ENCODE peak calls at places on chromosomes 3 and 15, in five cellular contexts. One of them, this sample, is unnamed.
A peak's percentile ranks its signal among the peaks of the same experiment; 100 is the strongest.

GRCh38 chr3:36729204-36730056 is 34.9 kb downstream of the DCLK3 start:
- DNase-seq in RWPE1: peak; percentile 30
- DNase-seq in lung: no peak
- DNase-seq in activated CD8-positive, alpha-beta T cell treated with anti-CD3 and anti-CD28 coated beads for 36 hours: no peak
- DNase-seq in cardiac muscle cell: peak; percentile 48
- DNase-seq in this sample: peak; percentile 41

GRCh38 chr3:188421151-188421821 is 267.3 kb downstream of the LPP start:
- DNase-seq in RWPE1: peak; percentile 7
- DNase-seq in activated CD8-positive, alpha-beta T cell treated with anti-CD3 and anti-CD28 coated beads for 36 hours: no peak
- DNase-seq in cardiac muscle cell: no peak
- DNase-seq in lung: no peak
- DNase-seq in this sample: no peak

GRCh38 chr15:72203507-72203837 is 5.9 kb upstream of the GRAMD2A start:
- DNase-seq in lung: no peak
- DNase-seq in cardiac muscle cell: no peak
- DNase-seq in activated CD8-positive, alpha-beta T cell treated with anti-CD3 and anti-CD28 coated beads for 36 hours: no peak
- DNase-seq in RWPE1: peak; percentile 98
- DNase-seq in this sample: no peak

GRCh38 chr3:17469954-17470353 is 272.5 kb downstream of the TBC1D5 start:
- DNase-seq in lung: no peak
- DNase-seq in activated CD8-positive, alpha-beta T cell treated with anti-CD3 and anti-CD28 coated beads for 36 hours: no peak
- DNase-seq in RWPE1: no peak
- DNase-seq in cardiac muscle cell: no peak
- DNase-seq in this sample: no peak

GRCh38 chr3:87082806-87083440 is 92.0 kb upstream of the VGLL3 start:
- DNase-seq in lung: no peak
- DNase-seq in activated CD8-positive, alpha-beta T cell treated with anti-CD3 and anti-CD28 coated beads for 36 hours: no peak
- DNase-seq in RWPE1: peak; percentile 28
- DNase-seq in cardiac muscle cell: peak; percentile 67
- DNase-seq in this sample: peak; percentile 40

GRCh38 chr3:13636874-13637273 is 87.9 kb downstream of the FBLN2 start:
- DNase-seq in cardiac muscle cell: peak; percentile 75
- DNase-seq in RWPE1: no peak
- DNase-seq in activated CD8-positive, alpha-beta T cell treated with anti-CD3 and anti-CD28 coated beads for 36 hours: no peak
- DNase-seq in lung: no peak
- DNase-seq in this sample: no peak

GRCh38 chr15:81030368-81030739 is 29.6 kb downstream of the TLNRD1 start:
- DNase-seq in activated CD8-positive, alpha-beta T cell treated with anti-CD3 and anti-CD28 coated beads for 36 hours: no peak
- DNase-seq in lung: no peak
- DNase-seq in cardiac muscle cell: no peak
- DNase-seq in RWPE1: no peak
- DNase-seq in this sample: no peak

GRCh38 chr3:167602041-167602440 is 51.7 kb downstream of the WDR49 start:
- DNase-seq in activated CD8-positive, alpha-beta T cell treated with anti-CD3 and anti-CD28 coated beads for 36 hours: no peak
- DNase-seq in cardiac muscle cell: no peak
- DNase-seq in RWPE1: no peak
- DNase-seq in lung: no peak
- DNase-seq in this sample: no peak

GRCh38 chr3:12180218-12180617 is 21.5 kb upstream of the TIMP4 start:
- DNase-seq in cardiac muscle cell: no peak
- DNase-seq in activated CD8-positive, alpha-beta T cell treated with anti-CD3 and anti-CD28 coated beads for 36 hours: no peak
- DNase-seq in lung: peak; percentile 83
- DNase-seq in RWPE1: no peak
- DNase-seq in this sample: no peak

GRCh38 chr3:168336276-168336675 is 240.6 kb upstream of the GOLIM4 start:
- DNase-seq in lung: no peak
- DNase-seq in RWPE1: no peak
- DNase-seq in activated CD8-positive, alpha-beta T cell treated with anti-CD3 and anti-CD28 coated beads for 36 hours: no peak
- DNase-seq in cardiac muscle cell: peak; percentile 50
- DNase-seq in this sample: no peak

GRCh38 chr3:151859125-151859741 is 14.2 kb upstream of the SUCNR1 start:
- DNase-seq in RWPE1: no peak
- DNase-seq in cardiac muscle cell: no peak
- DNase-seq in lung: no peak
- DNase-seq in activated CD8-positive, alpha-beta T cell treated with anti-CD3 and anti-CD28 coated beads for 36 hours: no peak
- DNase-seq in this sample: no peak

GRCh38 chr3:101128786-101129185 is 135.6 kb upstream of the ABI3BP start:
- DNase-seq in RWPE1: peak; percentile 48
- DNase-seq in lung: no peak
- DNase-seq in activated CD8-positive, alpha-beta T cell treated with anti-CD3 and anti-CD28 coated beads for 36 hours: no peak
- DNase-seq in cardiac muscle cell: no peak
- DNase-seq in this sample: no peak

GRCh38 chr3:101127991-101128390 is 134.8 kb upstream of the ABI3BP start:
- DNase-seq in activated CD8-positive, alpha-beta T cell treated with anti-CD3 and anti-CD28 coated beads for 36 hours: no peak
- DNase-seq in lung: no peak
- DNase-seq in cardiac muscle cell: no peak
- DNase-seq in RWPE1: no peak
- DNase-seq in this sample: no peak

GRCh38 chr3:101134331-101134730 is 141.1 kb upstream of the ABI3BP start:
- DNase-seq in activated CD8-positive, alpha-beta T cell treated with anti-CD3 and anti-CD28 coated beads for 36 hours: no peak
- DNase-seq in RWPE1: no peak
- DNase-seq in cardiac muscle cell: no peak
- DNase-seq in lung: no peak
- DNase-seq in this sample: no peak

GRCh38 chr3:101133638-101134037 is 140.4 kb upstream of the ABI3BP start:
- DNase-seq in RWPE1: no peak
- DNase-seq in activated CD8-positive, alpha-beta T cell treated with anti-CD3 and anti-CD28 coated beads for 36 hours: no peak
- DNase-seq in cardiac muscle cell: no peak
- DNase-seq in lung: no peak
- DNase-seq in this sample: no peak

DNA sequence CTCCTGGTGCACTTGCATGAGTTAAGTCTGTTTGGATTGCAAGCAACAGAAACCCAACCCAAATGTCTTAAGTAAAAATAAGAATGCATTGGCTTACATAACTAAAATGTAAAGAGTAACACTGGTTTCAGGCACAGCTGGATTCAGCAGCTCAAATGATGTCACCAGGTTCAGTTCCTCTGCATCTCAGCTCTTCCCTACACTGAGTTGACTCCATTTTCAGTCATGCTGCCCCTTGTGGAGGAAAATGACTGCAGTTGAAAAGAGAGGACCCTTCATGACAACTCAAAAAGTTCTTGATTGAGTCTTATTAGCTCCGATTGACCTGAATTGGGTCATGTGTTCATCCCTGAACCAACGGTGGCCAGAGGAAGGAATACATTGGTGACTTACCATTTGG is 138.5 kb upstream of the ABI3BP start:
- DNase-seq in RWPE1: no peak
- DNase-seq in cardiac muscle cell: no peak
- DNase-seq in activated CD8-positive, alpha-beta T cell treated with anti-CD3 and anti-CD28 coated beads for 36 hours: no peak
- DNase-seq in lung: no peak
- DNase-seq in this sample: no peak
- TF ChIP-seq CTCF in RWPE1: no peak
- TF ChIP-seq CTCF in cardiac muscle cell: no peak
- TF ChIP-seq CTCF in activated CD8-positive, alpha-beta T cell treated with anti-CD3 and anti-CD28 coated beads for 36 hours: peak; percentile 16
- TF ChIP-seq CTCF in lung: no peak
- TF ChIP-seq CTCF in this sample: no peak

GRCh38 chr3:190339130-190339529 is 16.9 kb upstream of the CLDN1 start:
- DNase-seq in cardiac muscle cell: no peak
- DNase-seq in activated CD8-positive, alpha-beta T cell treated with anti-CD3 and anti-CD28 coated beads for 36 hours: no peak
- DNase-seq in lung: no peak
- DNase-seq in RWPE1: no peak
- DNase-seq in this sample: no peak
- TF ChIP-seq CTCF in cardiac muscle cell: no peak
- TF ChIP-seq CTCF in activated CD8-positive, alpha-beta T cell treated with anti-CD3 and anti-CD28 coated beads for 36 hours: no peak
- TF ChIP-seq CTCF in lung: no peak
- TF ChIP-seq CTCF in RWPE1: no peak
- TF ChIP-seq CTCF in this sample: peak; percentile 13

GRCh38 chr15:94671845-94672524 is 440.6 kb downstream of the MCTP2 start:
- DNase-seq in RWPE1: no peak
- DNase-seq in cardiac muscle cell: peak; percentile 61
- DNase-seq in activated CD8-positive, alpha-beta T cell treated with anti-CD3 and anti-CD28 coated beads for 36 hours: no peak
- DNase-seq in lung: no peak
- DNase-seq in this sample: no peak
- TF ChIP-seq CTCF in RWPE1: no peak
- TF ChIP-seq CTCF in cardiac muscle cell: no peak
- TF ChIP-seq CTCF in activated CD8-positive, alpha-beta T cell treated with anti-CD3 and anti-CD28 coated beads for 36 hours: no peak
- TF ChIP-seq CTCF in lung: no peak
- TF ChIP-seq CTCF in this sample: no peak

DNA sequence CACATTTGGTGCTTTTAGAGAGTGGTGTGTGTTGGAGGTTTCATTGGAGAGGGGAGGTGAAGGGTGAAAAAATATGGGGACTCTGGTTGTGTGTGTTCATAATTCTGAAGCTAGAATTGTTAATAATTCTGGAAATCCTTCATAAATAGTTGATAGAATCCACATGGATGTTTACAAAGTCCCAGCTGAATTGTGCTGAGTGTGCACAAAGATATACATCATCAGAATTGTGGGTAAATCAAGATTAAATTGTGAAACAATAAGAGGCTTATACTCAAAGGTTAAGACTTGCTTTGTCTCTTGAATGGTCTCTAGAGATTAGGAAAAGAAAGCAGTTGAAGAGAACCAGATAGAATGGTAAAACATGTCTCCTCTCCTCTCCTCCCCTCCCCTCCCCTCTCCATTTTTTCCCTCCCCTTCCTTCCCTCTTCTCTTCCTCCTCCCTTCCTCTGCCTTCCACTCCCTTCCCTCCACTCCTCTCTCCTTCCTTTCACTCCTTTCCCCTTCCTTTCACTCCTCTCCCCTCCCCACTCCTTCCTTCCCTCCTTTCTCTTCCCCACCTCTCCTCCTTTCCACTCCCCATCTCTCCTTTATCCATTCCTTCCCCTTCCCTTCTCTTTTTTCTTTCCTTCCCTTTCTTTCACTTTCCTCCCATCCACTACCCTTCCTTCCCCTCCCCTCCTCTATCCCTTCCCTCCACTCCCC is 621.7 kb downstream of the AGBL1 start:
- DNase-seq in activated CD8-positive, alpha-beta T cell treated with anti-CD3 and anti-CD28 coated beads for 36 hours: no peak
- DNase-seq in RWPE1: no peak
- DNase-seq in cardiac muscle cell: no peak
- DNase-seq in lung: no peak
- DNase-seq in this sample: no peak
- TF ChIP-seq CTCF in activated CD8-positive, alpha-beta T cell treated with anti-CD3 and anti-CD28 coated beads for 36 hours: no peak
- TF ChIP-seq CTCF in RWPE1: no peak
- TF ChIP-seq CTCF in cardiac muscle cell: no peak
- TF ChIP-seq CTCF in lung: no peak
- TF ChIP-seq CTCF in this sample: no peak

GRCh38 chr3:57963811-57964346 is 44.3 kb upstream of the FLNB start:
- DNase-seq in activated CD8-positive, alpha-beta T cell treated with anti-CD3 and anti-CD28 coated beads for 36 hours: no peak
- DNase-seq in RWPE1: no peak
- DNase-seq in cardiac muscle cell: no peak
- DNase-seq in lung: no peak
- DNase-seq in this sample: no peak

GRCh38 chr3:57961177-57961827 is 46.9 kb upstream of the FLNB start:
- DNase-seq in RWPE1: no peak
- DNase-seq in lung: no peak
- DNase-seq in activated CD8-positive, alpha-beta T cell treated with anti-CD3 and anti-CD28 coated beads for 36 hours: no peak
- DNase-seq in cardiac muscle cell: no peak
- DNase-seq in this sample: no peak

GRCh38 chr3:57960174-57960505 is 48.1 kb upstream of the FLNB start:
- DNase-seq in RWPE1: no peak
- DNase-seq in lung: no peak
- DNase-seq in cardiac muscle cell: no peak
- DNase-seq in activated CD8-positive, alpha-beta T cell treated with anti-CD3 and anti-CD28 coated beads for 36 hours: no peak
- DNase-seq in this sample: no peak

GRCh38 chr3:57962448-57962834 is 45.8 kb upstream of the FLNB start:
- DNase-seq in RWPE1: no peak
- DNase-seq in activated CD8-positive, alpha-beta T cell treated with anti-CD3 and anti-CD28 coated beads for 36 hours: no peak
- DNase-seq in lung: no peak
- DNase-seq in cardiac muscle cell: no peak
- DNase-seq in this sample: no peak

DNA sequence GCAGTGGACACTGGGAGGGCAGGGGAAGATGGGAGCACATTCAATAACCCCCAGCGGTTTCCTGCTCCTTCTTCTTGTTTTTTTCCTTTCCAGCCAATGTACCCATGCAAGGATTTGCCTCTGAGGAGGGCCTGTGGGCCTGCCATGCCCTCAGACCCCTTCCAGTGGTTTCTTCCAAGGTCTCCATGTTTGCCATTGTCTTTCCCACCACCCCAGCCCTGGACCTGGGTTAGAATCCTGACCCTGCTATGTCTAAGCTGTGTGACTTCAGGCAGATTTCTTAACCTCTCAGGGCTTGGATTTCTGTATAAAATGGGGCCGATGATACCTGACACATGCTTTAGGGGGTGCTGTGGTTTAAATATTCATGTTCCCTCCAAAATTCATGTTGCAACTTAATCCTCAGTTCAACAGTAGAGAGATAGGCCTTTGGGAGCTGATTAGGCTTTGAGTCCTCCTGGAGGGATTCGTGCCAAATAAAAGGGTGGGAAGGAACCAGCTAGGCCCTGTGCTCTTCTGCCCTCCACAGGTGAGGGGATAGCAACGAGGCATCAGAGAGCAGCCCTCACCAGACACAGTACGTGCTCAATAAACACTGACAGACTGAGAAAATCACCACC is 46.3 kb upstream of the FLNB start:
- DNase-seq in cardiac muscle cell: no peak
- DNase-seq in RWPE1: no peak
- DNase-seq in lung: no peak
- DNase-seq in activated CD8-positive, alpha-beta T cell treated with anti-CD3 and anti-CD28 coated beads for 36 hours: no peak
- DNase-seq in this sample: no peak
- TF ChIP-seq CTCF in cardiac muscle cell: peak; percentile 51
- TF ChIP-seq CTCF in RWPE1: no peak
- TF ChIP-seq CTCF in lung: no peak
- TF ChIP-seq CTCF in activated CD8-positive, alpha-beta T cell treated with anti-CD3 and anti-CD28 coated beads for 36 hours: peak; percentile 44
- TF ChIP-seq CTCF in this sample: no peak

GRCh38 chr15:37618368-37618767 is 316.1 kb upstream of the TMCO5A start:
- DNase-seq in activated CD8-positive, alpha-beta T cell treated with anti-CD3 and anti-CD28 coated beads for 36 hours: no peak
- DNase-seq in lung: no peak
- DNase-seq in RWPE1: no peak
- DNase-seq in cardiac muscle cell: no peak
- DNase-seq in this sample: no peak
- TF ChIP-seq CTCF in activated CD8-positive, alpha-beta T cell treated with anti-CD3 and anti-CD28 coated beads for 36 hours: no peak
- TF ChIP-seq CTCF in lung: no peak
- TF ChIP-seq CTCF in RWPE1: no peak
- TF ChIP-seq CTCF in cardiac muscle cell: no peak
- TF ChIP-seq CTCF in this sample: no peak

GRCh38 chr15:95594496-95594895 is 736.0 kb upstream of the NR2F2 start:
- DNase-seq in activated CD8-positive, alpha-beta T cell treated with anti-CD3 and anti-CD28 coated beads for 36 hours: no peak
- DNase-seq in RWPE1: no peak
- DNase-seq in lung: no peak
- DNase-seq in cardiac muscle cell: peak; percentile 68
- DNase-seq in this sample: no peak

GRCh38 chr15:95590533-95591044 is 739.9 kb upstream of the NR2F2 start:
- DNase-seq in activated CD8-positive, alpha-beta T cell treated with anti-CD3 and anti-CD28 coated beads for 36 hours: no peak
- DNase-seq in RWPE1: no peak
- DNase-seq in lung: no peak
- DNase-seq in cardiac muscle cell: no peak
- DNase-seq in this sample: no peak

GRCh38 chr15:95596487-95596886 is 734.0 kb upstream of the NR2F2 start:
- DNase-seq in cardiac muscle cell: peak; percentile 6
- DNase-seq in lung: no peak
- DNase-seq in RWPE1: no peak
- DNase-seq in activated CD8-positive, alpha-beta T cell treated with anti-CD3 and anti-CD28 coated beads for 36 hours: no peak
- DNase-seq in this sample: no peak

GRCh38 chr15:95591270-95591669 is 739.2 kb upstream of the NR2F2 start:
- DNase-seq in RWPE1: no peak
- DNase-seq in cardiac muscle cell: no peak
- DNase-seq in lung: no peak
- DNase-seq in activated CD8-positive, alpha-beta T cell treated with anti-CD3 and anti-CD28 coated beads for 36 hours: no peak
- DNase-seq in this sample: no peak

GRCh38 chr15:95591886-95592285 is 738.6 kb upstream of the NR2F2 start:
- DNase-seq in activated CD8-positive, alpha-beta T cell treated with anti-CD3 and anti-CD28 coated beads for 36 hours: no peak
- DNase-seq in lung: no peak
- DNase-seq in RWPE1: no peak
- DNase-seq in cardiac muscle cell: no peak
- DNase-seq in this sample: no peak
- TF ChIP-seq CTCF in activated CD8-positive, alpha-beta T cell treated with anti-CD3 and anti-CD28 coated beads for 36 hours: no peak
- TF ChIP-seq CTCF in lung: no peak
- TF ChIP-seq CTCF in RWPE1: no peak
- TF ChIP-seq CTCF in cardiac muscle cell: no peak
- TF ChIP-seq CTCF in this sample: no peak

GRCh38 chr3:149902498-149903139 is 68.1 kb downstream of the PFN2 start:
- DNase-seq in RWPE1: no peak
- DNase-seq in activated CD8-positive, alpha-beta T cell treated with anti-CD3 and anti-CD28 coated beads for 36 hours: no peak
- DNase-seq in cardiac muscle cell: no peak
- DNase-seq in lung: no peak
- DNase-seq in this sample: no peak
- TF ChIP-seq CTCF in RWPE1: peak; percentile 30
- TF ChIP-seq CTCF in activated CD8-positive, alpha-beta T cell treated with anti-CD3 and anti-CD28 coated beads for 36 hours: peak; percentile 27
- TF ChIP-seq CTCF in cardiac muscle cell: peak; percentile 30
- TF ChIP-seq CTCF in lung: no peak
- TF ChIP-seq CTCF in this sample: no peak